ENCODE peak calls at places on chromosomes 12 and 14, in eight cellular contexts. P is tibial nerve, O is hepatocyte, D is heart left ventricle, S is tibial artery, W is brain microvascular endothelial cell, I is neural progenitor cell, H is pancreas. X is an unnamed sample.

GRCh38 chr14:77120771-77121743 is 20.5 kb downstream of the ZDHHC22 start:
- DNase-seq in H (no peak), D (no peak), S (no peak), O (no peak), I (no peak), P (no peak), W (no peak), X (peak)

GRCh38 chr14:52951730-52952481 is 1.1 kb upstream of the FERMT2 start:
- DNase-seq in O (peak), H (peak), S (peak), D (peak), P (no peak), I (peak), W (peak), X (peak)

GRCh38 chr14:36656769-36657408 is 4.8 kb upstream of the PAX9 start:
- DNase-seq in P (no peak), I (peak), W (no peak), S (no peak), D (no peak), H (peak), O (no peak), X (no peak)

GRCh38 chr14:89365071-89365801 is 51.8 kb downstream of the FOXN3 start:
- DNase-seq in I (no peak), H (no peak), O (no peak), S (no peak), P (no peak), W (no peak), D (peak), X (no peak)

GRCh38 chr14:21097616-21098133 is 780 bp downstream of the ZNF219 start:
- DNase-seq in P (no peak), H (peak), S (peak), O (peak), I (peak), W (no peak), D (no peak), X (no peak)

GRCh38 chr12:11623382-11623781 is 26.1 kb upstream of the ETV6 start:
- DNase-seq in I (no peak), O (peak), P (no peak), H (no peak), D (no peak), W (no peak), S (no peak), X (no peak)

GRCh38 chr12:95439578-95440230 is 34.2 kb upstream of the METAP2 start:
- DNase-seq in S (no peak), I (no peak), O (no peak), H (no peak), D (no peak), W (no peak), P (no peak), X (no peak)

GRCh38 chr14:74563233-74563585 is 48.8 kb downstream of the LTBP2 start:
- DNase-seq in D (no peak), S (no peak), O (no peak), I (no peak), W (peak), H (no peak), P (no peak), X (no peak)

GRCh38 chr12:130460611-130461478 is 123.2 kb downstream of the PIWIL1 start:
- DNase-seq in H (peak), D (no peak), P (no peak), S (no peak), O (no peak), W (no peak), I (no peak), X (no peak)

GRCh38 chr12:11731455-11731854 is 82.0 kb downstream of the ETV6 start:
- DNase-seq in P (no peak), S (no peak), I (no peak), W (no peak), O (no peak), H (no peak), D (no peak), X (no peak)

GRCh38 chr14:77098470-77099353 is 654 bp downstream of the CIPC start:
- DNase-seq in S (peak), H (peak), W (no peak), I (peak), P (peak), O (peak), D (peak), X (peak)

DNA sequence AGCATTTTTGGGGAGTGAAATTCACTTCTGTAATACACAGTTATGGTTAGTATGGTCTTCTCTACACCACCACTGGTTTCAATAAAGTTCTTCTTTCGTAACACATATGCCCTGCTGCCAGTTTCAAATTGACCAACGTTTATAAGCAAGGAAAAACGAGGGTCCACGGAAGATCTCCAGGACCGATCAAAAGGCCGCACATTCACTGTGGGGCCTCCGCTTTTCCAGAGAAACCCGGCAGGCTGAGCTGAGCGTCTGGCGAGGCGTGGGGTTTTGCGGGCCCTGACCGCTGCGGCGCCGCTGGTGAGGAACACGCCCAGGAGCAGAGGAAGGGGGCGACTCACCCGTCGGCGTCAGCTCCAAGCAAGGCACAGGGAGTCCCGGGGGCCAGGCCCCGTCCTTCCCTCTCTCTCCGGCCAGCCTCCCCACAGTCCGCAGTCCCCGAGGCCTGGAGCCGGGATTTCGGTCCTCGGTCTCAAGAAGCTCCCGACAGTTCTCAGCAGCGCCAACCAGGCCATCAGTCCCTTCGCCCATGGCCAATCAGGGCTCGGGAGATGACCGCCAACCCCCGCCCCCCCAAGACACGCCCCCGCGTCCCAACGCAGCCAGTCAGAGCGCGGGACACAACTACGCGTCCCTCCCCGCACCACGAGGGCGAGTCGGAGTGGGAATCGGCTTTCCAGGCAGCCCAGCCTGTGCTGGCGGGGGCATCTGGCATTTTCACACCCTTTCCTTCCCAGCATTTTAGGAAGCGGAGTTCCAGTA is at the start of gene MTERF2:
- DNase-seq in P (peak), O (peak), H (peak), W (peak), I (peak), S (peak), D (peak), X (peak)
- TF ChIP-seq CTCF in P (no peak), O (no peak), H (no peak), W (no peak), I (no peak), S (no peak), D (no peak), X (no peak)

DNA sequence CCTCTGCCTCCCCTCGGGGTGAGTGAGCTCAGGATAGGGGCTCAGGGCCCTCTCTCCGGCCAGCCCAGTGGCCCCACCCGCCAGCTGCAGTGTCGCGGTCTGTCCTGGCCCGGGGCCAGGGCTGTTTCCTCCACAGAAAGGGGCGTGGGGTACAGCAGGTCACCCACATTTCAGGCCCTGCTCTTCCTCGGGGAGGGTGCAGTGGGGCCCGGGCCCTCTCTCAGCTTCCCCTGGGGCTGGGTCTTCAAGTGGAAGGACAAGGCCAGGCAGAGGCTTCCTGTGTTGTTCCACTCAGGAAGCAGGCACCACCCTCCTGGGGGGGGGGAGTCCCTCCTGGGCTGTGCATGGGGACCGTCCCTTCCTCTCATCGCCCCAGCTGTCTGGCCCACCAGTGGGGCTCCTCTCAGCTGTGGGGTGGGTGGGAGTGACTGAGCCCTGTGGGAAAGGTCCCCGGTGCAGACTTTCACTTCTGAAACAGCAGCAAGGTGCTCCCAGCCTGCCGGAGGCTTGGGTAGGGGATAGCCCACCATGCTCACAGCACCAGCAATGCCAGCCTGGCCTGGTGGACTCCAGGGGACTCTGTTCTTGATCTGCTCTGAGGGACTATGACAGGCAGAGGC is 3.7 kb downstream of the GPR132 start:
- DNase-seq in D (peak), W (no peak), O (peak), P (no peak), I (no peak), S (no peak), H (peak), X (no peak)
- H3K27ac ChIP-seq in D (peak), W (no peak), O (no peak), P (no peak), I (no peak), S (no peak), H (no peak), X (peak)

DNA sequence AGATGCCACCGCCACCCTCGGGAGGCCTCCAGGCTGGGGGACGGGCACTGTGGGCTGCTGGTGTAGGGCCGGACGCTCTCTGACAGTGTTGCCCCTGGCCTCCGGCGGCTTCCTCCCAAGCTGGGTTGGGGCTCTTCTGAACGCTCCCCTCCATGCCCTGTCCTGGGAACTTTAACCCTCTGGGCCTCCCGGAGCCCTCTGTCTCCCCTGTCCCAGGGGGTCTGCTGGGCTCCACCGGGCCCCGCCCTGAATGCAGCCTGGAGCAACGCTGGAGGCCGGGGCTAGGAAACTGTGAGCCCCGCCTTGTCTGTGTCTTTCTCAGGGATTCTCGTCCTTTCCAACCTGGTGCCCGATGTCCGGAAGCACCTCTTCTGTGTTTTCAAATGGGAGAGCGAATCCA is 45.7 kb upstream of the FBRSL1 start:
- DNase-seq in H (peak), D (no peak), I (no peak), S (no peak), O (no peak), W (no peak), P (no peak), X (no peak)
- H3K4me3 ChIP-seq in H (no peak), D (no peak), I (no peak), S (no peak), O (no peak), W (no peak), P (no peak), X (no peak)

GRCh38 chr12:109581856-109582255 is 8.3 kb downstream of the MVK start:
- DNase-seq in O (no peak), H (peak), I (no peak), W (peak), S (no peak), P (no peak), D (no peak), X (no peak)

GRCh38 chr12:109581334-109581691 is 7.7 kb downstream of the MVK start:
- DNase-seq in D (no peak), W (no peak), O (no peak), I (no peak), P (no peak), H (peak), S (no peak), X (no peak)

GRCh38 chr12:109580684-109581333 is 7.2 kb downstream of the MVK start:
- DNase-seq in S (no peak), W (no peak), H (peak), I (no peak), D (no peak), O (no peak), P (no peak), X (no peak)

GRCh38 chr12:109583733-109584132 is 10.1 kb downstream of the MVK start:
- DNase-seq in I (no peak), D (no peak), O (no peak), S (no peak), H (no peak), P (no peak), W (no peak), X (no peak)

GRCh38 chr12:109582636-109583035 is 9.0 kb downstream of the MVK start:
- DNase-seq in I (peak), S (no peak), H (peak), P (no peak), D (no peak), O (no peak), W (no peak), X (no peak)
- TF ChIP-seq CTCF in I (peak), S (no peak), H (no peak), P (no peak), D (no peak), O (no peak), W (peak), X (no peak)

X was measured in dorsolateral prefrontal cortex.